ENCODE peak calls at places on chromosomes 6 and 20, in five cellular contexts. Q, O, A, B and H are unnamed samples.

GRCh38 chr6:150211700-150212615 is 69.1 kb downstream of the PPP1R14C start:
- DNase-seq in Q (no peak), O (peak), A (no peak), B (no peak), H (no peak)

GRCh38 chr6:16129623-16130243 is 847 bp downstream of the MYLIP start:
- DNase-seq in Q (peak), O (no peak), A (peak), B (no peak), H (peak)

GRCh38 chr6:118744261-118744941 is 93.0 kb upstream of the CEP85L start:
- DNase-seq in Q (no peak), O (no peak), A (no peak), B (no peak), H (no peak)

GRCh38 chr6:10402648-10403311 is 12.1 kb downstream of the TFAP2A start:
- DNase-seq in Q (no peak), O (no peak), A (no peak), B (no peak), H (no peak)

GRCh38 chr20:33664762-33665144 is 2.0 kb upstream of the ACTL10 start:
- DNase-seq in Q (no peak), O (no peak), A (no peak), B (peak), H (no peak)

GRCh38 chr6:18350271-18350670 is 36.9 kb upstream of the RNF144B start:
- DNase-seq in Q (no peak), O (no peak), A (no peak), B (no peak), H (no peak)

GRCh38 chr6:137823826-137824501 is 43.1 kb upstream of the TNFAIP3 start:
- DNase-seq in Q (peak), O (peak), A (peak), B (no peak), H (peak)

GRCh38 chr20:9903048-9903651 is 64.3 kb upstream of the PAK5 start:
- DNase-seq in Q (no peak), O (no peak), A (no peak), B (no peak), H (no peak)

GRCh38 chr6:82030761-82031160 is 216.8 kb downstream of the IBTK start:
- DNase-seq in Q (no peak), O (no peak), A (no peak), B (no peak), H (no peak)